ENCODE peak calls at places on chromosome 15, in five cellular contexts. R, N, Z, B and O are unnamed samples.

GRCh38 chr15:50765202-50765967 is at the start of gene SPPL2A:
- DNase-seq in R (peak), N (peak), Z (peak), B (peak), O (no peak)

GRCh38 chr15:70112018-70112395 is 14.3 kb upstream of the TLE3 start:
- DNase-seq in R (no peak), N (no peak), Z (peak), B (no peak), O (no peak)

GRCh38 chr15:44308874-44309273 is 20.4 kb downstream of the GOLM2 start:
- DNase-seq in R (no peak), N (no peak), Z (no peak), B (no peak), O (no peak)

GRCh38 chr15:45143946-45144345 is 14.2 kb downstream of the DUOX1 start:
- DNase-seq in R (no peak), N (no peak), Z (no peak), B (no peak), O (no peak)

GRCh38 chr15:66865622-66866611 is 163.9 kb downstream of the SMAD6 start:
- DNase-seq in R (no peak), N (no peak), Z (no peak), B (no peak), O (peak)

GRCh38 chr15:38885477-38885952 is 320.9 kb upstream of the RASGRP1 start:
- DNase-seq in R (no peak), N (no peak), Z (peak), B (no peak), O (no peak)

GRCh38 chr15:29208352-29208751 is 61.3 kb downstream of the NSMCE3 start:
- DNase-seq in R (no peak), N (no peak), Z (peak), B (no peak), O (no peak)

GRCh38 chr15:87582169-87582568 is 674.4 kb downstream of the NTRK3 start:
- DNase-seq in R (no peak), N (no peak), Z (no peak), B (no peak), O (no peak)

GRCh38 chr15:96243701-96244100 is 86.8 kb upstream of the NR2F2 start:
- DNase-seq in R (no peak), N (no peak), Z (no peak), B (no peak), O (no peak)

GRCh38 chr15:62069551-62069950 is 2.8 kb downstream of the C2CD4A start:
- DNase-seq in R (no peak), N (no peak), Z (no peak), B (no peak), O (no peak)

DNA sequence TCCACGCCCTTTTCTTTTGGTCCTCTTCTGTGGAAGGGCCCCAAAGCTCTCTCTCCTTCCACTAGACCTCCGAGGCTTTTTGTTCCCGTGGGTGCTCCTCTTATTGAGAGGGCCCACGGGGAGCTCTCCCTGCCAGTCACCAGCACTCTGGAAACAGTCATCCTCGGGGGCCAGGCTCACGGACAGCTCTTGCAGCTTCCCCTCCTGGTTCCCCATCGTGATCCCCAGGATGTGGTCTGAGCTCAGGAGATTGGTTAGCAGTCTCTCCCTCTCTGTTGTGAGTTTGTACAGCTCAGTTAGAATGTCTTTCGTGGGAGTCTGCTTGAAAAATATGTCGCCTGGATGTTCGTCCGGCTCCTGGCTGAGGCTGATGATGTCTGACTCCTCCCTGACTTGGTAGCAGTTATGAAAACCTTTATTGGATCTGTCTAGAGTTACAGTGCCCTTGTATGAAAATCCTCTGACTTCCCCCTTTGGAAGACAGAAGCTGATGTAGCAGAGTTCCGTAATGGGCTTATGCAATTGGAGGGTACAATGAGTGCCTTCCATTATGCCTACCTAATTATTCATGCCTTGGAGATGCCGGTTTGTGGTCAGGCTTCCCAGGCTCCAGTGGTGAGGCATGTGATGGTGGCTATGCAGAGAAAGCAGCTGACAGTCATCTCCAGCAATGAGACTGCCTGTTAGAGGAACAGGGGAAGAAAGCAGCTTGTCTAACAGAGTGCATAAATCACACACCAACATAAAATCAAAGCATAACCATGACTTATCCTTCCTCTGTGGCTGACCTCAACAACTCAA is 39.9 kb downstream of the FMN1 start:
- DNase-seq in R (no peak), N (no peak), Z (peak), B (peak), O (no peak)
- H3K4me3 ChIP-seq in R (no peak), N (no peak), Z (no peak), B (no peak), O (no peak)

GRCh38 chr15:39918688-39919385 is 1.2 kb downstream of the GPR176 start:
- DNase-seq in R (no peak), N (no peak), Z (peak), B (peak), O (no peak)
- H3K4me3 ChIP-seq in R (peak), N (peak), Z (peak), B (peak), O (peak)

DNA sequence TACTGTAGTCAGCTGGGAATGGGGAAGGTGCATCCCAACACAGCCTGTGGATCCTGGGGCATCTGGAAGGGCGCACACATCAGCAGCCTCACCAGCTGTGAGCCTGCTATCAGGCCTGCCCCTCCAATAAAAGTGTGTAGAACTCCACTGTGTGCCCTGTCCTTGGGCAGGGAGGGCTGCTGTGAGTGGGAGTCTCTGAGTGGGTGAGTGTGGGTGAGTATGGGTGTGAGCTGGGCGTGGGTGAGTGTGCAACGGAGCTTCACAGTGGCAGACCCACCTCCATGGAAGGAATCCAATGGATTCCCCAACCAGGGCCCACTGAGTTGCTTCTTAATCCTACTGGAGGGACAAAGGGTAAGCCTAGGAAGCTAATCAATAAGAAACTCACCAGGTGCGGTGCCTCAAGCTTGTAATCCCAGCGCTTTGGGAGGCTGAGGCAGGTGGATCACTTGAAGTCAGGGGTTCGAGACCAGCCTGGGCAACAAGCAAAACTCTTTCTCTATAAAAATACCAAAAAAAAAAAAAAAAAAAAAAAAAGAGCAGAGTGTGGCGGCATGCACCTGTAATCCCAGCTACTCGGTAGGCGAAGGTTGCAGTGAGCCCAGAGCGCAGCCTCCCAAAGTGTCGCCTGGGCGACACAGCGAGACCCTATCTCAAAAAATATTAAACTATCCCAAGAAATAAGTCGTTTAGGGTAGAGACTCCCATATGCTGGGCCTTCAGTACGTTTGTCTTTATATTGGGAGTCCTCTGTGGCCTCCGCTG is 555 bp upstream of the RCCD1 start:
- DNase-seq in R (peak), N (no peak), Z (peak), B (no peak), O (no peak)
- H3K4me3 ChIP-seq in R (peak), N (no peak), Z (peak), B (no peak), O (peak)

GRCh38 chr15:84750583-84751092 is 2.2 kb downstream of the ZNF592 start:
- DNase-seq in R (peak), N (no peak), Z (no peak), B (no peak), O (no peak)
- H3K4me3 ChIP-seq in R (no peak), N (no peak), Z (peak), B (no peak), O (no peak)